ENCODE peak calls at places on chromosome 10, in four cellular contexts. One of them, this sample, is unnamed. For H3K9me3, the result is how much of the 10 kb centered on the place peaks cover.

GRCh38 chr10:108812906-108813305 is 1110.4 kb downstream of the XPNPEP1 start:
- DNase-seq in CD8-positive, alpha-beta T cell: no peak
- DNase-seq in tibial nerve: no peak
- DNase-seq in cardiac muscle cell: no peak
- DNase-seq in this sample: no peak

GRCh38 chr10:44477021-44477420 is 92.1 kb upstream of the CXCL12 start:
- DNase-seq in tibial nerve: no peak
- DNase-seq in cardiac muscle cell: peak
- DNase-seq in CD8-positive, alpha-beta T cell: no peak
- DNase-seq in this sample: no peak

GRCh38 chr10:114822771-114823463 is 1.3 kb downstream of the FHIP2A start:
- DNase-seq in cardiac muscle cell: peak
- DNase-seq in tibial nerve: no peak
- DNase-seq in CD8-positive, alpha-beta T cell: no peak
- DNase-seq in this sample: no peak

GRCh38 chr10:34813626-34814227 is 1.4 kb downstream of the PARD3 start:
- DNase-seq in CD8-positive, alpha-beta T cell: no peak
- DNase-seq in cardiac muscle cell: peak
- DNase-seq in tibial nerve: no peak
- DNase-seq in this sample: no peak

GRCh38 chr10:91700788-91701444 is 68.0 kb upstream of the PPP1R3C start:
- DNase-seq in tibial nerve: no peak
- DNase-seq in cardiac muscle cell: peak
- DNase-seq in CD8-positive, alpha-beta T cell: no peak
- DNase-seq in this sample: no peak

GRCh38 chr10:59680199-59680598 is 29.5 kb downstream of the SLC16A9 start:
- DNase-seq in tibial nerve: no peak
- DNase-seq in cardiac muscle cell: no peak
- DNase-seq in CD8-positive, alpha-beta T cell: no peak
- DNase-seq in this sample: no peak

GRCh38 chr10:119030421-119031250 is 1.1 kb downstream of the NANOS1 start:
- DNase-seq in cardiac muscle cell: peak
- DNase-seq in tibial nerve: no peak
- DNase-seq in CD8-positive, alpha-beta T cell: peak
- DNase-seq in this sample: peak

GRCh38 chr10:33334839-33335549 is 527 bp upstream of the NRP1 start:
- DNase-seq in CD8-positive, alpha-beta T cell: no peak
- DNase-seq in tibial nerve: peak
- DNase-seq in cardiac muscle cell: peak
- DNase-seq in this sample: no peak

GRCh38 chr10:57507788-57508187 is 759.9 kb downstream of the IPMK start:
- DNase-seq in CD8-positive, alpha-beta T cell: no peak
- DNase-seq in cardiac muscle cell: no peak
- DNase-seq in tibial nerve: no peak
- DNase-seq in this sample: no peak

GRCh38 chr10:17665742-17666141 is 21.8 kb downstream of the STAM start:
- DNase-seq in cardiac muscle cell: peak
- DNase-seq in CD8-positive, alpha-beta T cell: no peak
- DNase-seq in tibial nerve: no peak
- DNase-seq in this sample: no peak

GRCh38 chr10:44132361-44133289 is 252.3 kb downstream of the CXCL12 start:
- DNase-seq in CD8-positive, alpha-beta T cell: no peak
- DNase-seq in tibial nerve: peak
- DNase-seq in cardiac muscle cell: no peak
- DNase-seq in this sample: no peak

GRCh38 chr10:13953371-13953770 is 366.6 kb downstream of the PRPF18 start:
- DNase-seq in tibial nerve: no peak
- DNase-seq in CD8-positive, alpha-beta T cell: no peak
- DNase-seq in cardiac muscle cell: no peak
- DNase-seq in this sample: no peak

GRCh38 chr10:127386606-127387327 is 162.3 kb upstream of the NPS start:
- DNase-seq in tibial nerve: no peak
- DNase-seq in cardiac muscle cell: no peak
- DNase-seq in CD8-positive, alpha-beta T cell: no peak
- DNase-seq in this sample: no peak

GRCh38 chr10:58385784-58386112 is 538 bp downstream of the TFAM start:
- DNase-seq in tibial nerve: no peak
- DNase-seq in cardiac muscle cell: peak
- DNase-seq in CD8-positive, alpha-beta T cell: no peak
- DNase-seq in this sample: no peak

GRCh38 chr10:29886299-29886698 is 173.1 kb downstream of the JCAD start:
- DNase-seq in CD8-positive, alpha-beta T cell: no peak
- DNase-seq in cardiac muscle cell: no peak
- DNase-seq in tibial nerve: no peak
- DNase-seq in this sample: no peak

GRCh38 chr10:31071232-31071999 is 39.8 kb upstream of the ZNF438 start:
- DNase-seq in tibial nerve: no peak
- DNase-seq in CD8-positive, alpha-beta T cell: no peak
- DNase-seq in cardiac muscle cell: peak
- DNase-seq in this sample: no peak

GRCh38 chr10:34480345-34480744 is 334.8 kb downstream of the PARD3 start:
- DNase-seq in CD8-positive, alpha-beta T cell: no peak
- DNase-seq in cardiac muscle cell: no peak
- DNase-seq in tibial nerve: no peak
- DNase-seq in this sample: no peak

GRCh38 chr10:110790913-110791525 is 80.7 kb upstream of the PDCD4 start:
- DNase-seq in tibial nerve: no peak
- DNase-seq in CD8-positive, alpha-beta T cell: no peak
- DNase-seq in cardiac muscle cell: no peak
- DNase-seq in this sample: no peak

GRCh38 chr10:22334414-22335203 is 10.7 kb upstream of the SPAG6 start:
- DNase-seq in cardiac muscle cell: peak
- DNase-seq in CD8-positive, alpha-beta T cell: no peak
- DNase-seq in tibial nerve: no peak
- DNase-seq in this sample: no peak

GRCh38 chr10:34580643-34581042 is 234.5 kb downstream of the PARD3 start:
- DNase-seq in CD8-positive, alpha-beta T cell: no peak
- DNase-seq in tibial nerve: no peak
- DNase-seq in cardiac muscle cell: peak
- DNase-seq in this sample: no peak

GRCh38 chr10:17445400-17445998 is 8.9 kb downstream of the ST8SIA6 start:
- DNase-seq in tibial nerve: no peak
- DNase-seq in cardiac muscle cell: no peak
- DNase-seq in CD8-positive, alpha-beta T cell: no peak
- DNase-seq in this sample: no peak

GRCh38 chr10:132911712-132912097 is 30.7 kb downstream of the CFAP46 start:
- DNase-seq in cardiac muscle cell: no peak
- DNase-seq in tibial nerve: peak
- DNase-seq in CD8-positive, alpha-beta T cell: no peak
- DNase-seq in this sample: no peak

GRCh38 chr10:11663763-11664555 is 52.5 kb upstream of the USP6NL start:
- DNase-seq in CD8-positive, alpha-beta T cell: no peak
- DNase-seq in tibial nerve: no peak
- DNase-seq in cardiac muscle cell: no peak
- DNase-seq in this sample: no peak

GRCh38 chr10:104340692-104341091 is 2.4 kb upstream of the ITPRIP start:
- DNase-seq in tibial nerve: no peak
- DNase-seq in CD8-positive, alpha-beta T cell: no peak
- DNase-seq in cardiac muscle cell: no peak
- DNase-seq in this sample: no peak
- H3K27ac ChIP-seq in tibial nerve: peak
- H3K27ac ChIP-seq in CD8-positive, alpha-beta T cell: no peak
- H3K27ac ChIP-seq in cardiac muscle cell: peak
- H3K27ac ChIP-seq in this sample: no peak

GRCh38 chr10:69629519-69629896 is 539 bp upstream of the FAM241B start:
- DNase-seq in CD8-positive, alpha-beta T cell: no peak
- DNase-seq in tibial nerve: no peak
- DNase-seq in cardiac muscle cell: no peak
- DNase-seq in this sample: no peak
- TF ChIP-seq CTCF in CD8-positive, alpha-beta T cell: no peak
- TF ChIP-seq CTCF in tibial nerve: no peak
- TF ChIP-seq CTCF in cardiac muscle cell: no peak
- TF ChIP-seq CTCF in this sample: no peak

DNA sequence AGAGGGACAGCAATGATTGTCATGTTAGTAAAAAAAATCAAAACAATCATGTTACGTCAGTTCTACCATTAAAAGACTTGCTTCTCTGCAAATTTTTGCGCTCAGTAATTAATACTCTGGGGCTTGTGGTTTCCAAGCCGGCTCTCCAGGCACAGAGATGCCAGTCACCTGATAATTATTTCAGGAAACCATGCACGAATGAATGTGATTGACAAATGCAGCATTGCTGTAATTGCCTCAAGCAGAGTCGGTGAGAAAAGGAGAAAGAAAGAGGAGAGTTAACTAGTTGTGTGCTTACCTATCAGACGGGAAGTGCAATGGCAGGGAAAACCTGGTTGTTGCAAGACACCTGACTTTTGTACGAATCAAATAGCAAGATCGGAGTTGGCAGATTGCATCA is 609.8 kb upstream of the MKI67 start:
- DNase-seq in CD8-positive, alpha-beta T cell: no peak
- DNase-seq in cardiac muscle cell: no peak
- DNase-seq in tibial nerve: no peak
- DNase-seq in this sample: no peak
- H3K9me3 ChIP-seq in CD8-positive, alpha-beta T cell: under half
- H3K9me3 ChIP-seq in cardiac muscle cell: under half
- H3K9me3 ChIP-seq in tibial nerve: under half
- H3K9me3 ChIP-seq in this sample: under half

GRCh38 chr10:869171-869570 is 62.3 kb downstream of the LARP4B start:
- DNase-seq in CD8-positive, alpha-beta T cell: no peak
- DNase-seq in cardiac muscle cell: no peak
- DNase-seq in tibial nerve: no peak
- DNase-seq in this sample: no peak

GRCh38 chr10:867807-868206 is 63.7 kb downstream of the LARP4B start:
- DNase-seq in CD8-positive, alpha-beta T cell: no peak
- DNase-seq in cardiac muscle cell: no peak
- DNase-seq in tibial nerve: no peak
- DNase-seq in this sample: no peak

GRCh38 chr10:870564-871166 is 60.8 kb downstream of the LARP4B start:
- DNase-seq in cardiac muscle cell: no peak
- DNase-seq in tibial nerve: no peak
- DNase-seq in CD8-positive, alpha-beta T cell: no peak
- DNase-seq in this sample: no peak

GRCh38 chr10:873020-873419 is 58.5 kb downstream of the LARP4B start:
- DNase-seq in tibial nerve: no peak
- DNase-seq in cardiac muscle cell: no peak
- DNase-seq in CD8-positive, alpha-beta T cell: no peak
- DNase-seq in this sample: no peak

GRCh38 chr10:871951-872403 is 59.5 kb downstream of the LARP4B start:
- DNase-seq in CD8-positive, alpha-beta T cell: no peak
- DNase-seq in cardiac muscle cell: no peak
- DNase-seq in tibial nerve: no peak
- DNase-seq in this sample: no peak
- H3K27ac ChIP-seq in CD8-positive, alpha-beta T cell: no peak
- H3K27ac ChIP-seq in cardiac muscle cell: peak
- H3K27ac ChIP-seq in tibial nerve: no peak
- H3K27ac ChIP-seq in this sample: no peak

GRCh38 chr10:5633166-5633565 is 33.2 kb downstream of the ASB13 start:
- DNase-seq in tibial nerve: no peak
- DNase-seq in CD8-positive, alpha-beta T cell: no peak
- DNase-seq in cardiac muscle cell: no peak
- DNase-seq in this sample: no peak
- TF ChIP-seq CTCF in tibial nerve: no peak
- TF ChIP-seq CTCF in CD8-positive, alpha-beta T cell: no peak
- TF ChIP-seq CTCF in cardiac muscle cell: no peak
- TF ChIP-seq CTCF in this sample: no peak

DNA sequence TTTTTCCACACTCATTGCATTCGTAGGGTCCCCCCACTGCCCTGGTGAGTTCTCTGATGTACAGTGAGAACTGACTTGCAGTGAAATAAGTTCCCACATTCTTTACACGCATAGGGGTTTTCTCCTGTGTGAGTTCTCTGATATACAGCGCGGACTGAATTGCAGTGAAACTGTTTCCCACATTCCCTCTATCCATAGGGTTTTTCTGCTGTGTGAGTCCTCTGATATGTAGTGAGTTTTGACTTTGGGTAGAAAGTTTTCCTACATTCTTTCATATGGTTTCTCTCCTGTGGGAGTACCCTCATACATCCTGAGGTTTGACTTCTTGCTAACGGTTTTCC is 147.0 kb downstream of the GLRX3 start:
- DNase-seq in cardiac muscle cell: no peak
- DNase-seq in tibial nerve: no peak
- DNase-seq in CD8-positive, alpha-beta T cell: no peak
- DNase-seq in this sample: no peak
- H3K9me3 ChIP-seq in cardiac muscle cell: under half
- H3K9me3 ChIP-seq in tibial nerve: half or more
- H3K9me3 ChIP-seq in CD8-positive, alpha-beta T cell: under half
- H3K9me3 ChIP-seq in this sample: half or more

GRCh38 chr10:128563904-128564303 is 437.7 kb upstream of the MKI67 start:
- DNase-seq in tibial nerve: no peak
- DNase-seq in cardiac muscle cell: no peak
- DNase-seq in CD8-positive, alpha-beta T cell: no peak
- DNase-seq in this sample: no peak
- H3K27ac ChIP-seq in tibial nerve: no peak
- H3K27ac ChIP-seq in cardiac muscle cell: no peak
- H3K27ac ChIP-seq in CD8-positive, alpha-beta T cell: no peak
- H3K27ac ChIP-seq in this sample: no peak

GRCh38 chr10:124715479-124715878 is 28.7 kb downstream of the FAM53B start:
- DNase-seq in cardiac muscle cell: no peak
- DNase-seq in CD8-positive, alpha-beta T cell: no peak
- DNase-seq in tibial nerve: no peak
- DNase-seq in this sample: no peak
- TF ChIP-seq CTCF in cardiac muscle cell: no peak
- TF ChIP-seq CTCF in CD8-positive, alpha-beta T cell: no peak
- TF ChIP-seq CTCF in tibial nerve: no peak
- TF ChIP-seq CTCF in this sample: no peak

GRCh38 chr10:15461353-15462108 is 90.4 kb upstream of the FAM171A1 start:
- DNase-seq in cardiac muscle cell: peak
- DNase-seq in CD8-positive, alpha-beta T cell: no peak
- DNase-seq in tibial nerve: peak
- DNase-seq in this sample: no peak

GRCh38 chr10:15457382-15457781 is 86.3 kb upstream of the FAM171A1 start:
- DNase-seq in cardiac muscle cell: no peak
- DNase-seq in CD8-positive, alpha-beta T cell: no peak
- DNase-seq in tibial nerve: no peak
- DNase-seq in this sample: no peak

GRCh38 chr10:15459218-15459617 is 88.1 kb upstream of the FAM171A1 start:
- DNase-seq in CD8-positive, alpha-beta T cell: no peak
- DNase-seq in cardiac muscle cell: no peak
- DNase-seq in tibial nerve: no peak
- DNase-seq in this sample: no peak

GRCh38 chr10:15462253-15462885 is 91.3 kb upstream of the FAM171A1 start:
- DNase-seq in cardiac muscle cell: no peak
- DNase-seq in tibial nerve: no peak
- DNase-seq in CD8-positive, alpha-beta T cell: no peak
- DNase-seq in this sample: no peak

DNA sequence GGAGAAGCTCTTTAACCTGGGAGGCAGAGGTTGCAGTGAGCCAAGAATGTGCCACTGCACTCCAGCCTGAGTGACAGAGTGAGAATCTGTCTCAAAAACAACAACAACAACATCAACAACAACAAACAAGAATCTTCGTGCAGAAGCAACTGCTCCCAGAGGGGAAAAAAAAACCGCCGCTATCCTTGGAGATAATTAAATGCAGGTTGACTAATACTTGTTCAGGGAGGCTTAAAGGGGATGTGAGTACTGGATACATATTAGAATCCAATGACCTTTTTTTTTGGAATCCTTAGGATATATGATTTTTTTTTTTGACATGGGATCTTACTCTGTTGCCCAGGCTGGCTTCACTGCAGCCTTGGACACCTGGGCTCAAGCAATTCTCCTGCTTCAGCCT is 89.6 kb upstream of the FAM171A1 start:
- DNase-seq in CD8-positive, alpha-beta T cell: no peak
- DNase-seq in tibial nerve: no peak
- DNase-seq in cardiac muscle cell: no peak
- DNase-seq in this sample: no peak
- H3K9me3 ChIP-seq in CD8-positive, alpha-beta T cell: under half
- H3K9me3 ChIP-seq in tibial nerve: under half
- H3K9me3 ChIP-seq in cardiac muscle cell: under half
- H3K9me3 ChIP-seq in this sample: under half